ENCODE peak calls at places on chromosomes 2 and 18, in seven cellular contexts. J, V, D, A, M, T and F are unnamed samples.

GRCh38 chr2:216315817-216316603 is 56.3 kb downstream of the MARCHF4 start:
- DNase-seq in J (no peak), T (no peak), A (peak), D (no peak), V (peak), M (no peak), F (no peak)

GRCh38 chr18:25561923-25562322 is 210.0 kb upstream of the ZNF521 start:
- DNase-seq in J (peak), M (peak), D (peak), T (peak), A (no peak), V (peak), F (peak)

GRCh38 chr2:221758076-221758475 is 186.0 kb upstream of the EPHA4 start:
- DNase-seq in V (no peak), D (no peak), A (no peak), M (peak), T (no peak), J (no peak), F (no peak)

GRCh38 chr2:235149240-235149641 is 197.4 kb downstream of the SH3BP4 start:
- DNase-seq in T (no peak), A (no peak), J (no peak), D (no peak), M (no peak), V (no peak), F (no peak)

GRCh38 chr2:109507217-109507616 is 106.5 kb downstream of the SEPTIN10 start:
- DNase-seq in T (no peak), V (no peak), D (no peak), M (peak), J (peak), A (no peak), F (no peak)

GRCh38 chr2:39504790-39505335 is 67.8 kb upstream of the MAP4K3 start:
- DNase-seq in D (no peak), A (peak), J (no peak), T (no peak), V (peak), M (no peak), F (no peak)

GRCh38 chr2:61639721-61640120 is 101.6 kb upstream of the XPO1 start:
- DNase-seq in A (no peak), J (peak), T (no peak), D (no peak), M (no peak), V (no peak), F (no peak)

GRCh38 chr2:198916548-198916947 is 541.2 kb downstream of the SATB2 start:
- DNase-seq in V (no peak), M (no peak), J (no peak), T (no peak), A (no peak), D (no peak), F (no peak)

GRCh38 chr18:3213231-3214059 is 6.3 kb downstream of the MYOM1 start:
- DNase-seq in V (no peak), J (peak), A (no peak), T (no peak), D (no peak), M (peak), F (peak)

GRCh38 chr2:65686928-65687521 is 254.6 kb upstream of the SPRED2 start:
- DNase-seq in A (peak), M (no peak), V (no peak), D (no peak), T (no peak), J (no peak), F (no peak)
- TF ChIP-seq CTCF in A (peak), M (no peak), V (no peak), D (no peak), T (no peak), J (no peak), F (no peak)

GRCh38 chr18:9474983-9475642 is at the start of gene RALBP1:
- DNase-seq in A (peak), T (peak), V (peak), M (peak), J (peak), D (peak), F (peak)
- TF ChIP-seq CTCF in A (no peak), T (peak), V (no peak), M (no peak), J (no peak), D (peak), F (peak)

GRCh38 chr2:11829324-11829946 is 83.0 kb downstream of the LPIN1 start:
- DNase-seq in J (peak), A (peak), M (peak), D (peak), T (peak), V (peak), F (peak)

GRCh38 chr2:11830708-11831301 is 84.4 kb downstream of the LPIN1 start:
- DNase-seq in T (no peak), D (no peak), J (no peak), A (no peak), V (no peak), M (no peak), F (no peak)

GRCh38 chr2:11828933-11829323 is 82.5 kb downstream of the LPIN1 start:
- DNase-seq in T (no peak), M (no peak), V (no peak), J (no peak), D (no peak), A (no peak), F (no peak)

GRCh38 chr2:11831415-11831814 is 85.0 kb downstream of the LPIN1 start:
- DNase-seq in J (no peak), T (no peak), A (no peak), D (no peak), V (no peak), M (no peak), F (no peak)

DNA sequence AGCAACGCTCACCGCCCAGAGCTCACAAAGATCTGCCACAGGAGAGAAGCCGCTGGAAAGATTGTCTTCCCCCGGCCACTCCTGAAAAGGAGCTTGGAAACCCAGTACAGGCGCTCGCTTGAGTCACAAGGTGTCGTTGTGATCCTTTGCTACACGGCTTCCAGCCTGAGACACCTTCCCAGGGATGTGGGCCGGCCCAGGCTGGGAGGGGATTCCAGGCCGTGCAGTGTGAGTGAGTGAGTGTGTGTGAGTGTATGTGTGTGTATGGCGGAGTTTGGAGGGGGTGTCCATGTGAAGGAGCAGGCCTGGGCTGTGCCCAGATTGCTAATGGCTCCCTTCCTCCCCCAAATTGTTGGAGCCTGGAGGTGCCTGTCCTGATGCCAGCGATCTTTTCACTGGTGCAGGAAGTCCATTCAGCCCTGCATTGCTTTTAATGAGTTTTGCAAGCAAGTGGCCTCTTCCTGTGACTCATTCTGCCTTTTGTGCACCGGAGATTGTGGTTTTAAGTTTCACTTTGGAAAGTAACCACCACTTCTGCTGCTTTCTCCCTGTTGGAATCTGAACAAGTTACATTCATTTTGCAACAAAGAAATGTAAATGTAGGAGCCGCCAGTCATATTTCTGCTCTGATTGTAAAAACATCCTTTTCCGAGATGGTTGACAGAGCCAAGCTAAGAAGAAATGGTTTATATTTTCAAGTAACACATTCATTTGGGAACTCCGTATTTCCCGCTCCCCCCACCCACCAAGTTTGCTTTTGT is 83.7 kb downstream of the LPIN1 start:
- DNase-seq in M (peak), V (peak), T (peak), J (peak), D (peak), A (peak), F (peak)
- TF ChIP-seq CTCF in M (no peak), V (no peak), T (peak), J (no peak), D (peak), A (peak), F (no peak)

DNA sequence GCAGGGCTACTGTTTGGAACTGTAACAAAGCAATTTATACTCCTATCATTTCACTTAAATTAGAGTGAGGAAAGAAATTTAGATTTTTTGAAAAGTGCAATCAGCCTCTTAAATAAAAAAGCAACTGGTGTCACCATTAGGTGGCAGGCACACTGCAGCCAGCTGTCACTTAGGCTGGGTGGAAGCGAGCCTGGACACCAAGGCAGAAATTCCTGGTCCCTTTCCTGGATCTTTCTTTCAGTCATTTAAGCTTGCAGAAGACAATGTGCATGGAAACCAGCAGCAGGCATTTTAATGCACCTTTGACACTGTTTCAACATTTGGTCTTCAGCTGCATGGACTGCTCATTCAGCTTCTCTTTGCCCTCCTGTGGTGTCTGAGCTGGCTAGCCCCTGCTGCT is 61.0 kb downstream of the AQP4 start:
- DNase-seq in T (no peak), V (no peak), M (no peak), A (no peak), D (no peak), J (peak), F (no peak)
- TF ChIP-seq CTCF in T (peak), V (no peak), M (peak), A (no peak), D (no peak), J (peak), F (no peak)